ENCODE peak calls at places on chromosomes 7 and 10, in four cellular contexts. One of them, this sample, is unnamed. For H3K4me1 and H3K27me3, the result is how much of the 10 kb centered on the place peaks cover.

GRCh38 chr10:103542764-103543616 is 49.5 kb downstream of the NEURL1 start:
- DNase-seq in adipocyte: peak
- DNase-seq in CD4-positive, CD25-positive, alpha-beta regulatory T cell: peak
- DNase-seq in Caco-2: peak
- DNase-seq in this sample: peak

GRCh38 chr10:76089626-76090185 is 658.3 kb downstream of the LRMDA start:
- DNase-seq in adipocyte: no peak
- DNase-seq in CD4-positive, CD25-positive, alpha-beta regulatory T cell: no peak
- DNase-seq in Caco-2: no peak
- DNase-seq in this sample: no peak

GRCh38 chr7:92763636-92764423 is 72.5 kb downstream of the CDK6 start:
- DNase-seq in adipocyte: no peak
- DNase-seq in CD4-positive, CD25-positive, alpha-beta regulatory T cell: no peak
- DNase-seq in Caco-2: peak
- DNase-seq in this sample: peak

GRCh38 chr7:151769189-151769821 is 107.6 kb downstream of the PRKAG2 start:
- DNase-seq in adipocyte: no peak
- DNase-seq in CD4-positive, CD25-positive, alpha-beta regulatory T cell: peak
- DNase-seq in Caco-2: no peak
- DNase-seq in this sample: no peak

GRCh38 chr7:29607889-29608288 is 44.3 kb downstream of the PRR15 start:
- DNase-seq in adipocyte: peak
- DNase-seq in CD4-positive, CD25-positive, alpha-beta regulatory T cell: no peak
- DNase-seq in Caco-2: no peak
- DNase-seq in this sample: no peak

GRCh38 chr7:73829505-73829904 is 1.3 kb upstream of the CLDN4 start:
- DNase-seq in adipocyte: no peak
- DNase-seq in CD4-positive, CD25-positive, alpha-beta regulatory T cell: no peak
- DNase-seq in Caco-2: peak
- DNase-seq in this sample: no peak

GRCh38 chr7:80819503-80819902 is 99.3 kb downstream of the SEMA3C start:
- DNase-seq in adipocyte: no peak
- DNase-seq in CD4-positive, CD25-positive, alpha-beta regulatory T cell: no peak
- DNase-seq in Caco-2: no peak
- DNase-seq in this sample: no peak

GRCh38 chr7:79770053-79770452 is 316.6 kb upstream of the MAGI2 start:
- DNase-seq in adipocyte: peak
- DNase-seq in CD4-positive, CD25-positive, alpha-beta regulatory T cell: no peak
- DNase-seq in Caco-2: no peak
- DNase-seq in this sample: no peak

GRCh38 chr10:110706690-110707098 is 62.6 kb downstream of the RBM20 start:
- DNase-seq in adipocyte: peak
- DNase-seq in CD4-positive, CD25-positive, alpha-beta regulatory T cell: no peak
- DNase-seq in Caco-2: no peak
- DNase-seq in this sample: no peak

GRCh38 chr7:100369105-100369504 is 4.2 kb upstream of the PILRA start:
- DNase-seq in adipocyte: no peak
- DNase-seq in CD4-positive, CD25-positive, alpha-beta regulatory T cell: no peak
- DNase-seq in Caco-2: peak
- DNase-seq in this sample: no peak

GRCh38 chr7:100829150-100829716 is 1.9 kb upstream of the EPHB4 start:
- DNase-seq in adipocyte: no peak
- DNase-seq in CD4-positive, CD25-positive, alpha-beta regulatory T cell: no peak
- DNase-seq in Caco-2: no peak
- DNase-seq in this sample: no peak

GRCh38 chr10:26216577-26216948 is at the start of gene GAD2:
- DNase-seq in adipocyte: no peak
- DNase-seq in CD4-positive, CD25-positive, alpha-beta regulatory T cell: no peak
- DNase-seq in Caco-2: no peak
- DNase-seq in this sample: no peak

GRCh38 chr10:3068968-3069737 is 1.8 kb downstream of the PFKP start:
- DNase-seq in adipocyte: peak
- DNase-seq in CD4-positive, CD25-positive, alpha-beta regulatory T cell: no peak
- DNase-seq in Caco-2: no peak
- DNase-seq in this sample: no peak

GRCh38 chr7:26117142-26117807 is 34.7 kb upstream of the NFE2L3 start:
- DNase-seq in adipocyte: no peak
- DNase-seq in CD4-positive, CD25-positive, alpha-beta regulatory T cell: no peak
- DNase-seq in Caco-2: peak
- DNase-seq in this sample: no peak

GRCh38 chr10:43314626-43315025 is 47.8 kb upstream of the RASGEF1A start:
- DNase-seq in adipocyte: no peak
- DNase-seq in CD4-positive, CD25-positive, alpha-beta regulatory T cell: no peak
- DNase-seq in Caco-2: no peak
- DNase-seq in this sample: no peak

GRCh38 chr10:70333268-70333667 is 49.2 kb downstream of the LRRC20 start:
- DNase-seq in adipocyte: no peak
- DNase-seq in CD4-positive, CD25-positive, alpha-beta regulatory T cell: no peak
- DNase-seq in Caco-2: no peak
- DNase-seq in this sample: no peak

GRCh38 chr10:70337201-70337651 is 45.2 kb downstream of the LRRC20 start:
- DNase-seq in adipocyte: no peak
- DNase-seq in CD4-positive, CD25-positive, alpha-beta regulatory T cell: no peak
- DNase-seq in Caco-2: no peak
- DNase-seq in this sample: no peak

GRCh38 chr10:70331486-70332268 is 47.9 kb upstream of the NPFFR1 start:
- DNase-seq in adipocyte: peak
- DNase-seq in CD4-positive, CD25-positive, alpha-beta regulatory T cell: no peak
- DNase-seq in Caco-2: no peak
- DNase-seq in this sample: no peak

GRCh38 chr10:70335246-70335613 is 47.2 kb downstream of the LRRC20 start:
- DNase-seq in adipocyte: no peak
- DNase-seq in CD4-positive, CD25-positive, alpha-beta regulatory T cell: no peak
- DNase-seq in Caco-2: no peak
- DNase-seq in this sample: no peak

DNA sequence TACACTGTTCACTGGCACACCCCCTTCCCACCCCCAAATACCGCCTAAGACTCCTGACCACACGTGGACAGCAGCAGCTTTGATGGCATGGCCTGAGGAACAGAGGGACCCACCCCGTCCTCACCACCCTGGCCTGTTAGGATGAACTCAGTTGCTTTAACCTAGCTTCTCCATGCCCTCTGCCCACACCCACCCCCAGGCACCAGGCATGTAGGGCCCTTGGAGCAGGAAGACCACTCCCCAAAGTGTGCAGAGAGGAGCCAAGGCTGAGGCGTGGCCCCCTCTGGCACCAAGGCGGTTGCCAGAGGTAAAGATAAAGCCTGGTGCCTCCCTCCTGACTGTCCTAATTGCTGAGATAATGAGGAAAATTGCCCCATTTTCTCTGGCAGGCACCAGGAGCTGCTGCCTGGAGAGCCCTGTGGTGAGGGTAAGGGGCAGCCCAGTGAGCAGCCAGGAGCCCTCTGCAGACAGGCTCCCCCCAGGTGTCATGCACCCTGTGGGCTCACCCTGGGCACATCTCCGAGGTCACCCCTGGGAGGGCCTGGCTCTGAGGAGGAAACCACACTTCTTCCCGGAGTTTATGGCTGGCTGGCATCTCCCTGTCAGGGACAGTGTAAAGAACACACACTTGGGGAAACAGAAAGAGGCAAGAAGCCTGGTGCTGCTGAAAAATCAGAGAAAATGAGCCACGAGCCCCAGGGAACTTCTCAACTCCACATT is 47.7 kb downstream of the LRRC20 start:
- DNase-seq in adipocyte: no peak
- DNase-seq in CD4-positive, CD25-positive, alpha-beta regulatory T cell: no peak
- DNase-seq in Caco-2: no peak
- DNase-seq in this sample: no peak
- H3K4me1 ChIP-seq in adipocyte: under half
- H3K4me1 ChIP-seq in CD4-positive, CD25-positive, alpha-beta regulatory T cell: under half
- H3K4me1 ChIP-seq in Caco-2: under half
- H3K4me1 ChIP-seq in this sample: under half

GRCh38 chr10:93068411-93069244 is 5.1 kb upstream of the CYP26A1 start:
- DNase-seq in adipocyte: peak
- DNase-seq in CD4-positive, CD25-positive, alpha-beta regulatory T cell: no peak
- DNase-seq in Caco-2: no peak
- DNase-seq in this sample: no peak
- H3K27me3 ChIP-seq in adipocyte: half or more
- H3K27me3 ChIP-seq in CD4-positive, CD25-positive, alpha-beta regulatory T cell: under half
- H3K27me3 ChIP-seq in Caco-2: under half
- H3K27me3 ChIP-seq in this sample: half or more

GRCh38 chr7:91503934-91504575 is 239.8 kb downstream of the FZD1 start:
- DNase-seq in adipocyte: no peak
- DNase-seq in CD4-positive, CD25-positive, alpha-beta regulatory T cell: no peak
- DNase-seq in Caco-2: no peak
- DNase-seq in this sample: no peak
- H3K4me3 ChIP-seq in adipocyte: no peak
- H3K4me3 ChIP-seq in CD4-positive, CD25-positive, alpha-beta regulatory T cell: no peak
- H3K4me3 ChIP-seq in Caco-2: no peak
- H3K4me3 ChIP-seq in this sample: no peak

GRCh38 chr10:112981553-112981952 is 31.5 kb downstream of the TCF7L2 start:
- DNase-seq in adipocyte: no peak
- DNase-seq in CD4-positive, CD25-positive, alpha-beta regulatory T cell: no peak
- DNase-seq in Caco-2: no peak
- DNase-seq in this sample: no peak
- H3K4me1 ChIP-seq in adipocyte: under half
- H3K4me1 ChIP-seq in CD4-positive, CD25-positive, alpha-beta regulatory T cell: under half
- H3K4me1 ChIP-seq in Caco-2: under half
- H3K4me1 ChIP-seq in this sample: under half

GRCh38 chr7:1301812-1302310 is 69.2 kb downstream of the UNCX start:
- DNase-seq in adipocyte: no peak
- DNase-seq in CD4-positive, CD25-positive, alpha-beta regulatory T cell: no peak
- DNase-seq in Caco-2: no peak
- DNase-seq in this sample: no peak
- H3K27me3 ChIP-seq in adipocyte: under half
- H3K27me3 ChIP-seq in CD4-positive, CD25-positive, alpha-beta regulatory T cell: under half
- H3K27me3 ChIP-seq in Caco-2: under half
- H3K27me3 ChIP-seq in this sample: under half

DNA sequence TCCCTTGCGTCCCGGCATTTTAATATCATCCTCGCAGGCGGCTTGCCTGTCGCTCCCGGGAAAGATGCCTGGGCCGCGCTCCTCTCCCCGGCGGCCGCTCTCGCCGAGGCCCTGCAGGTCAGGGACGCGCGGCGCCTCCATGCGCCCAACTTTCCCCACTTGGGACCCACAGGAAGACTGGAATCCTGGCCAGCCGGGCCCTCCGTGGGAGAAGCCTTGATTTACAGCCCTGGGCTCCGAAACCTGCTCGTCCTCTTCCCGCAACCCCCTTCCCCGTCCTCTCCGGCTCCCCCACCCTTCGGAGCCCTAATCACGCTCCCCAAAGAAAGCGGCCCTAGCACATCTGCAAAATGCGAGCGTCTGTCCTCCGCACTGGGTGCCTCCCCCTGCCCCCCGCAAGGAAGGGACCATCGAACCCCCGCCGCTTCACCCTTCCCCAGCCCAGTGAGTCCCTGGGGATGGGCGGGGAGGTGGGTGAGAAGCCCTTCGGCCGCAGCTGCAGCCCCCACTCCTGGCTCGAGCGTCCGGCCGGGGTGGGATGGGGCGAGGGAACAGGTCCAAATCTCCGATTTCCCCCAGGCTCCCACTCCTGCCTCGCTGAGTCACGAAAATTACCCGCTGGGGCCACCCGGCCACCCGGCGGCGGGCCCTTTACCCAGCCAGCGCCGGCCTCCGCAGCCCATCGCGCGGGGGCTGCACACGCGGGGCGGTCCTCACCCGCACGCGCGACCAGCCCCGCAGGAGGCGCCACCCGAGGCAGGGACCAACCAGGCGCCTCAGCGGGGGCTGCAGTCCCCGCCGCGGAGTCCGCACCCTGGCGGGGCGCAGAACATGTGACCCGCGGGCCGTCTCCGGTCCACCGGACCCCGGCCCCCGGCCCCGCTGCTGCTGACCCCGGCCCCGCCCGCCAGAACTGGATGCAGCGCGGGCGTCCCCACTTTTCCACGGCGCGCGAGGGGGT is 695 bp downstream of the HSPA12A start:
- DNase-seq in adipocyte: peak
- DNase-seq in CD4-positive, CD25-positive, alpha-beta regulatory T cell: no peak
- DNase-seq in Caco-2: no peak
- DNase-seq in this sample: no peak
- H3K4me3 ChIP-seq in adipocyte: peak
- H3K4me3 ChIP-seq in CD4-positive, CD25-positive, alpha-beta regulatory T cell: no peak
- H3K4me3 ChIP-seq in Caco-2: peak
- H3K4me3 ChIP-seq in this sample: peak